ENCODE peak calls at places on chromosomes 6 and 20, in four cellular contexts. One of them, this sample, is unnamed.

GRCh38 chr20:4136078-4136966 is 121.0 kb upstream of the RNF24 start:
- DNase-seq in upper lobe of left lung: peak
- DNase-seq in astrocyte of the cerebellum: no peak
- DNase-seq in astrocyte: no peak
- DNase-seq in this sample: no peak

GRCh38 chr6:138403801-138404665 is at the start of gene HEBP2:
- DNase-seq in upper lobe of left lung: peak
- DNase-seq in astrocyte of the cerebellum: peak
- DNase-seq in astrocyte: peak
- DNase-seq in this sample: peak

GRCh38 chr20:43590392-43591303 is at the start of gene IFT52:
- DNase-seq in upper lobe of left lung: peak
- DNase-seq in astrocyte: peak
- DNase-seq in astrocyte of the cerebellum: peak
- DNase-seq in this sample: peak

GRCh38 chr20:57500941-57501340 is 24.0 kb downstream of the CTCFL start:
- DNase-seq in astrocyte of the cerebellum: no peak
- DNase-seq in upper lobe of left lung: no peak
- DNase-seq in astrocyte: no peak
- DNase-seq in this sample: no peak

GRCh38 chr6:29702519-29703103 is 20.6 kb upstream of the HLA-F start:
- DNase-seq in astrocyte: no peak
- DNase-seq in upper lobe of left lung: peak
- DNase-seq in astrocyte of the cerebellum: no peak
- DNase-seq in this sample: no peak

GRCh38 chr6:142915129-142915697 is 29.8 kb downstream of the HIVEP2 start:
- DNase-seq in astrocyte of the cerebellum: no peak
- DNase-seq in astrocyte: no peak
- DNase-seq in upper lobe of left lung: no peak
- DNase-seq in this sample: no peak

GRCh38 chr20:237479-237878 is 10.4 kb downstream of the DEFB129 start:
- DNase-seq in astrocyte of the cerebellum: no peak
- DNase-seq in upper lobe of left lung: no peak
- DNase-seq in astrocyte: no peak
- DNase-seq in this sample: no peak

GRCh38 chr20:5353624-5354496 is 37.1 kb upstream of the PROKR2 start:
- DNase-seq in upper lobe of left lung: no peak
- DNase-seq in astrocyte: peak
- DNase-seq in astrocyte of the cerebellum: no peak
- DNase-seq in this sample: no peak

GRCh38 chr6:42104095-42104806 is 38.2 kb downstream of the C6orf132 start:
- DNase-seq in astrocyte of the cerebellum: no peak
- DNase-seq in upper lobe of left lung: peak
- DNase-seq in astrocyte: no peak
- DNase-seq in this sample: no peak

GRCh38 chr6:22622390-22622789 is 53.0 kb downstream of the HDGFL1 start:
- DNase-seq in astrocyte of the cerebellum: no peak
- DNase-seq in upper lobe of left lung: no peak
- DNase-seq in astrocyte: no peak
- DNase-seq in this sample: no peak

GRCh38 chr6:32614366-32615081 is 22.7 kb upstream of the HLA-DQA1 start:
- DNase-seq in upper lobe of left lung: no peak
- DNase-seq in astrocyte of the cerebellum: no peak
- DNase-seq in astrocyte: no peak
- DNase-seq in this sample: no peak

GRCh38 chr20:5675103-5676091 is 74.8 kb upstream of the SHLD1 start:
- DNase-seq in astrocyte: no peak
- DNase-seq in astrocyte of the cerebellum: no peak
- DNase-seq in upper lobe of left lung: no peak
- DNase-seq in this sample: no peak

GRCh38 chr20:20375862-20376261 is 8.0 kb downstream of the INSM1 start:
- DNase-seq in upper lobe of left lung: no peak
- DNase-seq in astrocyte of the cerebellum: no peak
- DNase-seq in astrocyte: no peak
- DNase-seq in this sample: no peak

GRCh38 chr6:22448311-22448711 is 121.1 kb upstream of the HDGFL1 start:
- DNase-seq in astrocyte: peak
- DNase-seq in astrocyte of the cerebellum: peak
- DNase-seq in upper lobe of left lung: no peak
- DNase-seq in this sample: no peak

GRCh38 chr20:7361321-7361720 is 578.9 kb downstream of the HAO1 start:
- DNase-seq in astrocyte: no peak
- DNase-seq in upper lobe of left lung: no peak
- DNase-seq in astrocyte of the cerebellum: no peak
- DNase-seq in this sample: no peak

GRCh38 chr6:157982297-157982579 is 575 bp downstream of the SYNJ2 start:
- DNase-seq in astrocyte: no peak
- DNase-seq in astrocyte of the cerebellum: no peak
- DNase-seq in upper lobe of left lung: no peak
- DNase-seq in this sample: no peak

GRCh38 chr20:1822564-1823420 is 72.4 kb upstream of the SIRPA start:
- DNase-seq in astrocyte of the cerebellum: no peak
- DNase-seq in upper lobe of left lung: no peak
- DNase-seq in astrocyte: peak
- DNase-seq in this sample: no peak

DNA sequence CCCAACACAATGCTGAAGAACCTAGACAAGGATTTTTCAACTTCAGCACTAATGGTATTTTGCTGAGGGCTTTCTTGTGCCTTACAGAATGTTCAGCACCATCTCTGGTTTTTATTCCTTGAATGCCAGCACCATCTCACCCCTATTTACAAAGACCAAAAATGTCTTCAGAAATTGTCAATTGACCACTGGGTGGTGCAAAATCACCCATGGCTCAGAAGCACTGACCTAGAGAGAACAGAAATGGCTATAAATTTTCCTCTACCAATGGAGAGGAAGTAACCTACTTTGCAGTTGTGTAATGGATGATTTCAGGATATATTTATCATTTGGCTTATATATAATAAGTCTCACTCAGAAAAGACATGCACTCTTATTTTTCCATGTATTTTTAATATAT is 431.0 kb upstream of the IRAK1BP1 start:
- DNase-seq in astrocyte of the cerebellum: peak
- DNase-seq in upper lobe of left lung: no peak
- DNase-seq in astrocyte: peak
- DNase-seq in this sample: no peak
- TF ChIP-seq CTCF in astrocyte of the cerebellum: peak
- TF ChIP-seq CTCF in upper lobe of left lung: no peak
- TF ChIP-seq CTCF in astrocyte: peak
- TF ChIP-seq CTCF in this sample: no peak

DNA sequence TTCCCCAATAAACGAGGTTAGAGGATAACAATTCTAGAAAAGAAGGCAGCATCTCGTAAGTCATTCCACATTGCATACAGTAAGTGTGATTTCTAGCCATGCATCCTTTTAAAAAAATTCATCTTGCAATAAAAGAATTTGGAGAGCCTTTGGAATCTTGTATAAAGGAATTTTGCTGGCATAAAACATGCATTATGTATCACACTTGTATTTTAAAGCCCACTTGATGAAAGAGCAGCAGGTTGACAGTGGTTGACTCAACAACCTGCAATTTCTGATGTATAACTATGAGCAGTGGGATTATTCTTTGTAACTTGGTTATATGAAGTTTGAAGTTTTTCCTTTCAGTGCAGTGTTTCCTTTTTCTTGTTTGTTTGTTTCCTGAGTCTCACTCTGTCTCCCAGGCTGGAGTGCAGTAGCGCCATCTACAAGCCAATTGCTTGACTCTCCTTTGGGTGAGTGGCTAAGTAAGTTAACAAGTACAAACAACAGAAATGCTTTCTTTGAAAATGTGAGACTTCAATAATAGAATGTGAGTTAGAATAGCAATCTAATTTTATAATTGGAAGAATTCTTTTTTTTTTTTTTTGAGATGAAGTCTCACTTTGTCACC is 39.9 kb downstream of the JARID2 start:
- DNase-seq in upper lobe of left lung: no peak
- DNase-seq in astrocyte: peak
- DNase-seq in astrocyte of the cerebellum: no peak
- DNase-seq in this sample: no peak
- TF ChIP-seq CTCF in upper lobe of left lung: no peak
- TF ChIP-seq CTCF in astrocyte: no peak
- TF ChIP-seq CTCF in astrocyte of the cerebellum: no peak
- TF ChIP-seq CTCF in this sample: no peak

GRCh38 chr6:148269386-148269785 is 73.3 kb upstream of the SASH1 start:
- DNase-seq in upper lobe of left lung: no peak
- DNase-seq in astrocyte: no peak
- DNase-seq in astrocyte of the cerebellum: no peak
- DNase-seq in this sample: no peak

GRCh38 chr6:148274809-148275208 is 67.8 kb upstream of the SASH1 start:
- DNase-seq in upper lobe of left lung: no peak
- DNase-seq in astrocyte of the cerebellum: no peak
- DNase-seq in astrocyte: no peak
- DNase-seq in this sample: no peak

GRCh38 chr6:148272084-148272483 is 70.6 kb upstream of the SASH1 start:
- DNase-seq in astrocyte: peak
- DNase-seq in astrocyte of the cerebellum: peak
- DNase-seq in upper lobe of left lung: no peak
- DNase-seq in this sample: no peak

GRCh38 chr6:148272597-148272996 is 70.0 kb upstream of the SASH1 start:
- DNase-seq in upper lobe of left lung: no peak
- DNase-seq in astrocyte of the cerebellum: no peak
- DNase-seq in astrocyte: no peak
- DNase-seq in this sample: no peak

GRCh38 chr6:148273962-148274752 is 68.5 kb upstream of the SASH1 start:
- DNase-seq in astrocyte: no peak
- DNase-seq in astrocyte of the cerebellum: no peak
- DNase-seq in upper lobe of left lung: no peak
- DNase-seq in this sample: no peak
- TF ChIP-seq CTCF in astrocyte: peak
- TF ChIP-seq CTCF in astrocyte of the cerebellum: no peak
- TF ChIP-seq CTCF in upper lobe of left lung: no peak
- TF ChIP-seq CTCF in this sample: no peak

GRCh38 chr6:41033776-41034175 is 5.2 kb downstream of the UNC5CL start:
- DNase-seq in astrocyte of the cerebellum: no peak
- DNase-seq in astrocyte: no peak
- DNase-seq in upper lobe of left lung: peak
- DNase-seq in this sample: no peak
- TF ChIP-seq CTCF in astrocyte of the cerebellum: no peak
- TF ChIP-seq CTCF in astrocyte: no peak
- TF ChIP-seq CTCF in upper lobe of left lung: no peak
- TF ChIP-seq CTCF in this sample: no peak

GRCh38 chr20:50776122-50776795 is 18.6 kb upstream of the BCAS4 start:
- DNase-seq in astrocyte: no peak
- DNase-seq in upper lobe of left lung: no peak
- DNase-seq in astrocyte of the cerebellum: no peak
- DNase-seq in this sample: no peak

GRCh38 chr20:50774515-50774914 is 20.3 kb upstream of the BCAS4 start:
- DNase-seq in astrocyte of the cerebellum: no peak
- DNase-seq in astrocyte: no peak
- DNase-seq in upper lobe of left lung: no peak
- DNase-seq in this sample: no peak

GRCh38 chr20:50777373-50777772 is 17.5 kb upstream of the BCAS4 start:
- DNase-seq in upper lobe of left lung: no peak
- DNase-seq in astrocyte: no peak
- DNase-seq in astrocyte of the cerebellum: no peak
- DNase-seq in this sample: no peak

GRCh38 chr20:50772418-50773185 is 22.3 kb upstream of the BCAS4 start:
- DNase-seq in astrocyte: no peak
- DNase-seq in upper lobe of left lung: no peak
- DNase-seq in astrocyte of the cerebellum: no peak
- DNase-seq in this sample: no peak
- TF ChIP-seq CTCF in astrocyte: no peak
- TF ChIP-seq CTCF in upper lobe of left lung: no peak
- TF ChIP-seq CTCF in astrocyte of the cerebellum: no peak
- TF ChIP-seq CTCF in this sample: no peak

DNA sequence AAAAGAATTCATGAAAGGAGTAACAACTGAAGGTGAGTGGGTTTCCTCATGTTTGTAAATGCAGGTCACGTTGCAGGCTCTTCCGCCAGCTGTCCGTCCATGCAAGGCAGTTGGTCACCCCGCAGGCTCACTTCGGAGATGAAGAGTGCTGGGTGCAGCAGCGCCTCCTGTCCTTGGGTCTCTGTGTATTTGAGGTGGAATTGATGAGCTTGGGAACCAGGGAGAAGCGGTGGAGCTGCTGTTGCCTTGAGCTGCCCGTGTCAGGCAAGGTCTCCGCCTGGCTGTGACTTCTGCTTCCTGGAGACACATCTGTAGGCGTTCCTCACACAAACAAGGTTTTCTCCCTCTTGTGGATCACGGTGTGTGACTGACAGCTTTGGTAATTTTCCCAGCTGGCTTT is 2.6 kb upstream of the SLC17A9 start:
- DNase-seq in astrocyte of the cerebellum: no peak
- DNase-seq in upper lobe of left lung: no peak
- DNase-seq in astrocyte: no peak
- DNase-seq in this sample: no peak
- TF ChIP-seq CTCF in astrocyte of the cerebellum: no peak
- TF ChIP-seq CTCF in upper lobe of left lung: no peak
- TF ChIP-seq CTCF in astrocyte: no peak
- TF ChIP-seq CTCF in this sample: no peak